ENCODE peak calls at places on chromosomes 7 and 10, in eight cellular contexts. W, U, P, H, V, S, L and C are unnamed samples.

GRCh38 chr10:84540617-84541288 is 212.4 kb downstream of the CCSER2 start:
- DNase-seq in L (peak), H (peak), W (peak), U (peak), P (peak), V (no peak), S (peak), C (peak)

GRCh38 chr10:93352638-93353383 is 129.3 kb downstream of the MYOF start:
- DNase-seq in P (no peak), V (no peak), L (peak), W (no peak), H (peak), U (peak), S (peak), C (no peak)

GRCh38 chr10:97012470-97012869 is 173.3 kb downstream of the SLIT1 start:
- DNase-seq in S (no peak), L (no peak), U (no peak), W (no peak), P (no peak), V (no peak), H (no peak), C (no peak)

GRCh38 chr7:99794585-99795502 is 10.9 kb upstream of the CYP3A4 start:
- DNase-seq in W (no peak), P (no peak), L (peak), U (peak), V (no peak), S (no peak), H (no peak), C (no peak)

GRCh38 chr10:46311501-46311951 is 24.7 kb downstream of the ANTXRL start:
- DNase-seq in P (no peak), V (no peak), S (peak), U (no peak), L (no peak), W (no peak), H (no peak), C (no peak)

GRCh38 chr10:43054593-43054992 is 22.3 kb upstream of the RET start:
- DNase-seq in P (no peak), L (no peak), V (no peak), S (no peak), W (no peak), U (no peak), H (no peak), C (peak)

GRCh38 chr10:14554091-14554842 is 220.4 kb downstream of the FAM107B start:
- DNase-seq in H (no peak), S (no peak), W (no peak), L (no peak), U (no peak), V (no peak), P (no peak), C (no peak)

GRCh38 chr7:136998495-136998894 is 130.0 kb downstream of the CHRM2 start:
- DNase-seq in L (no peak), S (no peak), H (no peak), V (no peak), U (peak), W (no peak), P (no peak), C (no peak)

GRCh38 chr7:12888727-12889126 is 201.3 kb downstream of the ARL4A start:
- DNase-seq in W (no peak), L (no peak), V (no peak), S (no peak), U (peak), H (no peak), P (no peak), C (no peak)

GRCh38 chr10:55091691-55092328 is 290.8 kb upstream of the PCDH15 start:
- DNase-seq in H (no peak), V (no peak), U (no peak), P (no peak), W (no peak), L (peak), S (peak), C (no peak)

GRCh38 chr10:10326119-10326518 is 691.6 kb upstream of the CELF2 start:
- DNase-seq in L (no peak), W (no peak), H (no peak), P (no peak), U (no peak), S (no peak), V (no peak), C (no peak)

GRCh38 chr7:87144173-87144657 is 8.0 kb upstream of the DMTF1 start:
- DNase-seq in P (no peak), H (no peak), V (no peak), S (no peak), U (no peak), W (no peak), L (no peak), C (no peak)

GRCh38 chr7:124751017-124751416 is 14.6 kb downstream of the GPR37 start:
- DNase-seq in V (no peak), W (no peak), P (no peak), L (no peak), S (peak), U (no peak), H (no peak), C (no peak)

GRCh38 chr7:14606101-14606500 is 296.4 kb downstream of the DGKB start:
- DNase-seq in W (no peak), U (no peak), S (no peak), V (no peak), P (no peak), H (no peak), L (no peak), C (no peak)

GRCh38 chr7:47273974-47274766 is 307.7 kb downstream of the TNS3 start:
- DNase-seq in P (no peak), S (no peak), V (no peak), U (no peak), H (no peak), W (no peak), L (no peak), C (no peak)

GRCh38 chr7:22127835-22128527 is 182.3 kb upstream of the CDCA7L start:
- DNase-seq in U (no peak), H (no peak), P (no peak), S (no peak), L (no peak), W (no peak), V (no peak), C (no peak)

GRCh38 chr7:143929224-143929920 is 5.7 kb upstream of the OR2F2 start:
- DNase-seq in V (no peak), L (no peak), P (no peak), H (no peak), S (peak), U (peak), W (no peak), C (no peak)

GRCh38 chr7:82288769-82289535 is 154.6 kb downstream of the CACNA2D1 start:
- DNase-seq in H (peak), W (no peak), S (peak), P (no peak), L (no peak), U (no peak), V (no peak), C (no peak)

GRCh38 chr7:29102554-29103151 is 43.7 kb downstream of the CPVL start:
- DNase-seq in L (peak), P (peak), S (peak), H (peak), U (peak), V (no peak), W (no peak), C (no peak)